ENCODE peak calls at places on chromosome 6, in four cellular contexts. F is HepG2, O is WTC11, W is K562. S is an unnamed sample.

GRCh38 chr6:160919713-160920112 is 71.9 kb upstream of the MAP3K4 start:
- DNase-seq in O (no peak), F (peak), W (no peak), S (no peak)

GRCh38 chr6:16799279-16800193 is 38.3 kb upstream of the ATXN1 start:
- DNase-seq in O (no peak), W (no peak), F (peak), S (no peak)

GRCh38 chr6:64553414-64553813 is 917.8 kb downstream of the PHF3 start:
- DNase-seq in O (no peak), F (no peak), W (no peak), S (no peak)

GRCh38 chr6:151637814-151638213 is 144.0 kb downstream of the CCDC170 start:
- DNase-seq in O (no peak), W (no peak), F (no peak), S (no peak)

GRCh38 chr6:3053231-3053508 is 15.1 kb upstream of the RIPK1 start:
- DNase-seq in W (no peak), O (no peak), F (peak), S (no peak)

GRCh38 chr6:13846841-13847240 is 32.5 kb upstream of the MCUR1 start:
- DNase-seq in W (peak), F (peak), O (peak), S (no peak)

GRCh38 chr6:1630212-1630770 is 20.6 kb downstream of the FOXC1 start:
- DNase-seq in O (no peak), F (no peak), W (no peak), S (no peak)

GRCh38 chr6:16805190-16805860 is 44.1 kb upstream of the ATXN1 start:
- DNase-seq in O (no peak), W (no peak), F (peak), S (no peak)

GRCh38 chr6:107866606-107867301 is 42.6 kb upstream of the SCML4 start:
- DNase-seq in O (no peak), F (peak), W (no peak), S (no peak)

GRCh38 chr6:33313105-33313708 is 671 bp downstream of the TAPBP start:
- DNase-seq in W (peak), O (peak), F (no peak), S (no peak)

GRCh38 chr6:129619579-129620233 is 90.3 kb downstream of the ARHGAP18 start:
- DNase-seq in W (no peak), F (no peak), O (no peak), S (no peak)

GRCh38 chr6:41546866-41547798 is 951 bp downstream of the FOXP4 start:
- DNase-seq in W (peak), O (no peak), F (no peak), S (no peak)

GRCh38 chr6:39791850-39792500 is at the start of gene DAAM2:
- DNase-seq in F (no peak), O (peak), W (no peak), S (no peak)

DNA sequence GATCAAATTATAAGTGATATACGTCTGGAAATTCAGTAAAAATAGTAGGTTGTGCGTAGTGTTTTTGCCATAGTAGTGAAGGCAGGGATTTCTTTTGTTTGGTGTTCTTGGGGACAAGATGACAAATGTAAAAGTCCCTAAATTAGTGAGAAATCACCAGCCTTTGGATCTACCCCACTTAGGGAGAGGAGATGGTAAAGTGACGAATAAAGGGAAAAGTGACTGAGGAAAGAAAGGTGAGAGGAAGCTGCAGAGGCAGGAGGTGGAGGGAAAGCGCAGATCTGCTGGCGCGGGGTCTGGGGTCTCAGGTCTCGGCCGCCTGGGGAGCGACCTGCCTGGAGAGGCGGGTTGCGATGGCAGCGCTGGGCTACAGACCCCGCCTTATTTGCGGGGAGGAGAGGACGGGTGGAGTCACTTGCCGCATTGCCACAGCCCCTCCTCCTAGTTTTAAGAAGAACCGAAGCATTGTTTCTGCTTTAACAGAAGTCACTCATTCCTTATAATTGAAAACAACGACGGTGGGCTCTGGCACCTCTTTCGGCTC is 3.4 kb upstream of the LIN28B start:
- DNase-seq in F (no peak), W (peak), O (peak), S (no peak)
- TF ChIP-seq NR2C2 in F (no peak), W (no peak), O (no peak), S (no peak)

GRCh38 chr6:157150076-157150475 is 173.2 kb downstream of the TMEM242 start:
- DNase-seq in W (no peak), F (no peak), O (no peak), S (no peak)
- TF ChIP-seq NR2C2 in W (no peak), F (no peak), O (no peak), S (no peak)

DNA sequence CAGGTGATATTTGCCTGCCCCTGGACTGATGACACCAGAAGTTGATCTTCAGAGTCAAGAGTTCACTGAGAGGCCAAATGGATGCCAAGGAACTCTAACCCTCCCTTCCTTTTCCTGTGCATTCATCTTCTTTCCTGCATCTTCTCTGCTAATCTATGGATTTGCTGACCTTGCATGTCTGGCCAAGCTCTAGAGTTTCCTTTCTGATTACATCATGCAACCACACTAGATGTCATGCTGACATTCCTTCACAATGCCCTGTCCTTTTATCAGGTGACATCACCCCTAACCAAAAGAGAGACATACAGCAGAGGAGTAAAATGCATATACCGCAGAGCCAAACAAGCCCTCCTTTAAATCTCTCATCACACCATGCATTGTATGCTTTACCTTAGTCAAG is 487.6 kb downstream of the TFAP2A start:
- DNase-seq in W (no peak), F (no peak), O (no peak), S (no peak)
- TF ChIP-seq NR2C2 in W (no peak), F (no peak), O (no peak), S (no peak)

GRCh38 chr6:158416841-158417759 is 104.8 kb downstream of the TULP4 start:
- DNase-seq in W (no peak), O (no peak), F (no peak), S (no peak)
- TF ChIP-seq NR2C2 in W (no peak), O (no peak), F (no peak), S (no peak)

GRCh38 chr6:149779644-149779963 is 30.1 kb downstream of the PCMT1 start:
- DNase-seq in W (no peak), O (no peak), F (no peak), S (no peak)
- TF ChIP-seq NR2C2 in W (no peak), O (no peak), F (no peak), S (no peak)

GRCh38 chr6:106512958-106513480 is 116.3 kb downstream of the RTN4IP1 start:
- DNase-seq in F (no peak), O (no peak), W (no peak), S (no peak)

GRCh38 chr6:106509420-106510089 is 119.7 kb downstream of the RTN4IP1 start:
- DNase-seq in W (no peak), O (peak), F (peak), S (no peak)

GRCh38 chr6:106510090-106510970 is 119.0 kb downstream of the RTN4IP1 start:
- DNase-seq in F (peak), O (peak), W (peak), S (no peak)

GRCh38 chr6:106512048-106512957 is 117.0 kb downstream of the RTN4IP1 start:
- DNase-seq in W (peak), F (peak), O (peak), S (no peak)

DNA sequence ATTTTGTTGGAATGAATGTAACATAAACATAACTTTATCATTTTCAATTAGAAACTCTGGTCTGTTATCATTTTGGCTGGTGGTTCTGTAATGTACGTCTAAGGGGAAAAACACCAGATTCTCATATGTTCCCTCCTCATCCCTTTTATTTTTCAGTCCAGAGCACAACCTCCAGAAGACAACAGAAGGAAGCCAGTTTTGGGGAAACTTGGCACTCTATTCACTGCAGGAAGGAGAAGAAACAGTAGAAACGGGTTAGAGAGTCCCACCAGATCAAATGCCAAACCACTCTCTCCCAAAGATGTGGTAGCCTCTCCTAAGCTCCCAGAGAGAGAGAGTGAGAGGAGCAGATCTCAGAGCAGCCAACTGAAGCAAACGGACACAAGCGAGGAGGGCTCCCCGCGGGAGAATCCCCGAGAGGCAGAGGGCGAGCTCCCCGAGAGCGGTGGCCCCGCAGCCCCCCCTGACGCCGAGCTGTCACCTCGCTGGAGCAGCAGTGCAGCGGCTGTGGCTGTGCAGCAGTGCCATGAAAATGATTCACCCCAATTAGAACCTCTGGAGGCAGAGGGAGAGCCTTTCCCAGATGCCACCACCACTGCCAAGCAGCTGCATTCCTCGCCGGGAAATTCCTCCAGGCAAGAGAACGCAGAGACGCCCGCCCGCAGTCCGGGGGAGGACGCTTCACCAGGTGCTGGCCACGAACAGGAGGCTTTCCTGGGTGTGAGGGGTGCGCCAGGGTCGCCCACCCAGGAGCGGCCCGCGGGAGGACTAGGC is 117.8 kb downstream of the RTN4IP1 start:
- DNase-seq in W (no peak), F (peak), O (peak), S (no peak)
- TF ChIP-seq NR2C2 in W (no peak), F (no peak), O (no peak), S (no peak)

S was measured in GM12878.